ENCODE peak calls at places on chromosomes 1 and 21, in six cellular contexts. B is WTC11, A is HepG2, W is GM12878, L is K562, T is H1. F is an unnamed sample.

GRCh38 chr1:95518310-95518709 is 284.3 kb downstream of the RWDD3 start:
- DNase-seq in B (no peak), A (no peak), W (no peak), L (no peak), T (no peak), F (peak)

GRCh38 chr1:221272940-221273339 is 393.7 kb downstream of the HLX start:
- DNase-seq in B (no peak), A (no peak), W (no peak), L (no peak), T (no peak), F (peak)

GRCh38 chr1:231376875-231377549 is 38.9 kb downstream of the SPRTN start:
- DNase-seq in B (no peak), A (no peak), W (no peak), L (no peak), T (no peak), F (no peak)

GRCh38 chr21:32807717-32808380 is 36.3 kb upstream of the PAXBP1 start:
- DNase-seq in B (no peak), A (no peak), W (no peak), L (no peak), T (no peak), F (no peak)

GRCh38 chr21:33403786-33404571 is 766 bp downstream of the IFNGR2 start:
- DNase-seq in B (peak), A (peak), W (no peak), L (peak), T (no peak), F (peak)

GRCh38 chr1:168112673-168113305 is 23.9 kb downstream of the GPR161 start:
- DNase-seq in B (no peak), A (no peak), W (peak), L (no peak), T (no peak), F (no peak)

GRCh38 chr1:38589036-38589435 is 270.5 kb downstream of the RRAGC start:
- DNase-seq in B (no peak), A (no peak), W (no peak), L (no peak), T (no peak), F (no peak)

GRCh38 chr1:155831279-155831976 is 25.6 kb downstream of the GON4L start:
- DNase-seq in B (no peak), A (no peak), W (no peak), L (no peak), T (no peak), F (no peak)

GRCh38 chr1:203650012-203650836 is 23.6 kb downstream of the ATP2B4 start:
- DNase-seq in B (peak), A (no peak), W (no peak), L (peak), T (peak), F (peak)

GRCh38 chr1:243447342-243447741 is 191.5 kb downstream of the SDCCAG8 start:
- DNase-seq in B (no peak), A (no peak), W (no peak), L (peak), T (no peak), F (no peak)

GRCh38 chr1:174957829-174958228 is 41.9 kb upstream of the CACYBP start:
- DNase-seq in B (no peak), A (no peak), W (no peak), L (no peak), T (no peak), F (no peak)

GRCh38 chr1:203189951-203190352 is 3.4 kb upstream of the CHI3L1 start:
- DNase-seq in B (no peak), A (no peak), W (no peak), L (no peak), T (no peak), F (no peak)

GRCh38 chr1:214537219-214537618 is 14.2 kb downstream of the PTPN14 start:
- DNase-seq in B (no peak), A (no peak), W (no peak), L (no peak), T (no peak), F (no peak)

GRCh38 chr1:177495878-177496277 is 325.1 kb downstream of the BRINP2 start:
- DNase-seq in B (no peak), A (no peak), W (no peak), L (no peak), T (no peak), F (no peak)

GRCh38 chr1:7469255-7469938 is 301.7 kb upstream of the VAMP3 start:
- DNase-seq in B (no peak), A (no peak), W (no peak), L (no peak), T (no peak), F (no peak)

GRCh38 chr1:209896346-209896745 is 41.7 kb upstream of the SYT14 start:
- DNase-seq in B (no peak), A (no peak), W (no peak), L (no peak), T (no peak), F (no peak)

DNA sequence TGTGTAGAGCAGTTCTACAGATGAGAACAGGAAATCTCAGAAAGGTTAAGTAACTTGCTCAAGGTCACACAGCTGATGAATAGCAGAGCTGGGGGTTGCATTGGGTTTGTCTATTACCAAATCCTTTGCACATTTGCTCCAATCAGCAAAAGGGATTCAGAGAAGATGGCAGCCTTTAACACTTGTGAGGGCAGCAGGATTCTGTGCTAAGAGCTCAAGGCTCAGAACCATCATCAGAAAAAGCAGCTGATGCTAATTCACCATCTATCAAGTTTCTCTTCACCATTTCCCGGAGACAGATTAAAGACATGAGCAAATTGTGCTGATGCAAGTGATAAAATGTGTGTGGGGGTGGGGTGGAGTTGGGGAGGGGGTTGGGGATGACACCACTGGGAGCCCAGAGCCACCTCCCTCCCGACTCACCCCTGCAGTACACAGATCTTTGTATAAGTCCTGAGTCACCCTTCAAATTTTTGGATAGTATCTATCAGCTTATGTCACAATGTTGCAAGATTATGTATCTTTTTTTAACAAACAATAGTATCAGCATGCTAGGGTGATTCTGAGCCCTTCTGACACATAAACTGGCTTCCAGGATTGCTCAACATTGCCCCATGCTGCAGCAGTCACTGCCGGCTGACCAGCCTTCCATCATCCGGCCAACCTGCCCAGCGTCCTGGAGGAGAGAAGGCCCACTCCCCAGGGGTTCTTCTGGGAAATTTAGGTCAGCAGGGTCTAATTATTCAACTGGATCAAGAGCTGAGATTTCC is 2.8 kb upstream of the SPSB1 start:
- DNase-seq in B (no peak), A (peak), W (no peak), L (no peak), T (no peak), F (no peak)
- TF ChIP-seq CREB1 in B (no peak), A (no peak), W (no peak), L (no peak), T (no peak), F (no peak)

DNA sequence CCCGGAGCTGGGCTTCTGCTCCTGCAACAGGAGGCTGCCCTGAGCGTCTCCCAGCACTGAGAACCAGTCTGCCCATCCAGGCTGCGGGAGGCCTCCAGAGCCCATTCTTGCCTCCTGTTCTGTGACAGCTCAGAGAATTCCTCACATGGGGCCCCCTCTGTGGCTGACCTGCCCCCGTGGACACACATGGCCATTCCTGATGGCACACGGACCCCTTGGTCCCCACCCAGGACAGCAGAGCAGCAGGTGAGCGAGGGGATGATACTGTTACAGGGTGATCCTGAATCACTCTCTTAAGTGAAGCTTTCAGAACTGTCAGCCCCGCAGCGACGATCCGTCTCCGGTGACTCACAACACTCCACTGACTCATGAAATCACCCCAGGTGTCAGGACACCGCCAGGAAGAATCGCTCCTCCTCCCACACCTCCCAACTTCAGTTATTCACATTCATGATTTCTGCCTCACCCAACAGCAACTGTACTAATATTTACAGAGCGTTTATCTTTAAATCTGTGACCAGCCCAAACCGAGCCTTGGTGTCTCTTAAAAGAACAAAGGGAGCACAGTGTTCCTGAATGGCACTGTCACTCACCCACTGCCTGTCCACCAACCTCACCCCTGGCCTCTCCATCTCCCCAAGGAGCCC is 22.5 kb downstream of the CHD5 start:
- DNase-seq in B (no peak), A (peak), W (no peak), L (peak), T (no peak), F (no peak)
- TF ChIP-seq CREB1 in B (no peak), A (peak), W (no peak), L (no peak), T (no peak), F (no peak)

GRCh38 chr1:154627247-154628121 is 19.5 kb upstream of the ADAR start:
- DNase-seq in B (peak), A (peak), W (no peak), L (peak), T (no peak), F (peak)
- TF ChIP-seq CREB1 in B (no peak), A (peak), W (peak), L (peak), T (peak), F (peak)

GRCh38 chr1:6145864-6146410 is 34.2 kb downstream of the CHD5 start:
- DNase-seq in B (no peak), A (no peak), W (no peak), L (no peak), T (no peak), F (no peak)

GRCh38 chr1:6150006-6150938 is 29.8 kb downstream of the CHD5 start:
- DNase-seq in B (no peak), A (no peak), W (no peak), L (no peak), T (no peak), F (no peak)

GRCh38 chr1:6149597-6149996 is 30.5 kb downstream of the CHD5 start:
- DNase-seq in B (no peak), A (no peak), W (no peak), L (no peak), T (no peak), F (no peak)

GRCh38 chr1:6151291-6151822 is 28.8 kb downstream of the CHD5 start:
- DNase-seq in B (no peak), A (no peak), W (no peak), L (no peak), T (no peak), F (no peak)

DNA sequence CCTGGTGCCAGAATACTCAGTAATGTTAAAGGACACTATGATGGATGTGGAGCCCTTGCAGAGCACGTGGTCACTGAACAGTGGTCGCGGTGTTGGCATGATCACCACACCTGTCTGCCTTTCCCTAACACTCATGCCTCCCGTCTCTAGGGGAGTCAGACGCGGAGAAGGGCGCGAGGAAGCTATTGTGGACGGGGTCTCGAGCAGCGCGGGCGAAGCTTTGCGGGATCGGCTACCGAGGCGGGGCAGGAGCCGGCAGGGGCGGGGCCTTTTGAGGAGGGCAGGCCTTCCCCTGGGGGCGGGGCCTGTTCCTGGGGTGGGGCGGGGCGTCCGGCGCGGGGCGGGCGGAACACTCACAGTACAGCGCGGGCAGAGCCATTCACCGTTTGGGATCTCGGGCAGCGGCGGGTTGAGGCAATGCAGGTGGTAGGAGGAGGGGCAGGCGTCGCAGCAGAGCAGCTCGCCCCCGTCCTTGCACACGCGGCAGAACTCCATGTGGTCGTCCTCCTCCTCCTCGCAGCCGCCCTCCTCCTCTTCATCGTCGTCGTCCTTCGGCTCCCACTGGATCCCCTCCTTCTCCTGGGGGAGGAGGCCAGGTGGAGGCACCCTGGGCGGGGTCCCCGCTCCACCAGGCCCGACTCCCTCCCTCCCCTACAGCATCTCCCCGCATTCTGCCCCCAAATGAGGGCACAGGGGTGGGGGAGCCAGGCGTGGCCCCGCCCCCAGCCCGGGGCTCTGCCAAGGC is 31.5 kb downstream of the CHD5 start:
- DNase-seq in B (peak), A (no peak), W (no peak), L (peak), T (peak), F (peak)
- TF ChIP-seq CREB1 in B (no peak), A (no peak), W (no peak), L (no peak), T (no peak), F (no peak)

GRCh38 chr1:41809716-41810115 is 109.0 kb downstream of the HIVEP3 start:
- DNase-seq in B (no peak), A (no peak), W (no peak), L (no peak), T (no peak), F (no peak)

GRCh38 chr1:41810446-41810845 is 108.3 kb downstream of the HIVEP3 start:
- DNase-seq in B (peak), A (no peak), W (no peak), L (peak), T (no peak), F (peak)

GRCh38 chr1:41813220-41813619 is 105.5 kb downstream of the HIVEP3 start:
- DNase-seq in B (no peak), A (no peak), W (no peak), L (no peak), T (no peak), F (no peak)

GRCh38 chr1:41811978-41812852 is 106.5 kb downstream of the HIVEP3 start:
- DNase-seq in B (peak), A (peak), W (no peak), L (peak), T (peak), F (peak)

GRCh38 chr1:41811051-41811795 is 107.5 kb downstream of the HIVEP3 start:
- DNase-seq in B (no peak), A (no peak), W (no peak), L (no peak), T (no peak), F (no peak)
- TF ChIP-seq CREB1 in B (no peak), A (no peak), W (no peak), L (no peak), T (no peak), F (no peak)

GRCh38 chr21:38952890-38953289 is 147.2 kb downstream of the ETS2 start:
- DNase-seq in B (no peak), A (no peak), W (no peak), L (no peak), T (no peak), F (no peak)

GRCh38 chr21:38948981-38949380 is 143.3 kb downstream of the ETS2 start:
- DNase-seq in B (no peak), A (no peak), W (no peak), L (no peak), T (no peak), F (no peak)

GRCh38 chr21:38948377-38948776 is 142.6 kb downstream of the ETS2 start:
- DNase-seq in B (no peak), A (no peak), W (no peak), L (no peak), T (no peak), F (no peak)

GRCh38 chr21:38951095-38951745 is 145.5 kb downstream of the ETS2 start:
- DNase-seq in B (no peak), A (no peak), W (no peak), L (no peak), T (no peak), F (no peak)

DNA sequence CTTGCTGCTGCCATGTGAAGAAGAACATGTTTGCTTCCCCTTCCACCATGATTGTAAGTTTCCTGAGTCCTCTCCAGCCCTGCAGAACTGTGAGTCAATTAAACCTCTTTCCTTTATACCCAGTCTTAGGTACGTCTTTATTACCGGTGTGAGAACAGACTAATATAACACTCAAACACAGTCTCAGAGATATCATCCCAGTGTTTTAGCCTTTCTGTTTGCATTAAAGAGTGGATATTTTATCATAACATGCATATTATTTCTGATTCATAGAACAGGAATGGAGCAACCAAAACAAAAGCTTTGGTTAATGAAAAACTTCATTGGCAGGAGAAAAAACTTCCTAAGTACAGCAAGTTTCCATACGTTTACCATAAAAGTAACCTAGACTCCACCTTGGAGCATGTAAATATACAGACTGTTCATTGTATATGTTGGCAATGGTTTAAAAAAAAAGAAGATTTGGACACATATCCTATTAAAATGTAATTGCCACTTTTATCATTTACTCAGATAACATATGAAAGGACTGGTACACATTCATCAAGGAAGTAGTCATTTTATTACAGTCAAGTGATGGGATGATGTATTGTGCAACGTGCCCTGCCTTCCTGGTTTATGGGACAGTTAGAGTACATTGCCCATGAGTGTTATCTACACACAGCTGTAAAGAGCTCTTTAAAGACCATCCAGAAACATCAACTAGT is 144.8 kb downstream of the ETS2 start:
- DNase-seq in B (no peak), A (no peak), W (no peak), L (no peak), T (no peak), F (no peak)
- TF ChIP-seq CREB1 in B (no peak), A (no peak), W (no peak), L (no peak), T (no peak), F (no peak)

GRCh38 chr1:87328121-87329050 is at the start of gene LMO4:
- DNase-seq in B (peak), A (peak), W (peak), L (peak), T (peak), F (peak)

GRCh38 chr1:87329051-87329755 is 523 bp downstream of the LMO4 start:
- DNase-seq in B (peak), A (peak), W (no peak), L (peak), T (no peak), F (peak)

GRCh38 chr1:87327362-87328120 is 1.1 kb upstream of the LMO4 start:
- DNase-seq in B (no peak), A (no peak), W (no peak), L (peak), T (no peak), F (no peak)

GRCh38 chr1:87329756-87330200 is 1.1 kb downstream of the LMO4 start:
- DNase-seq in B (no peak), A (no peak), W (no peak), L (no peak), T (no peak), F (no peak)

DNA sequence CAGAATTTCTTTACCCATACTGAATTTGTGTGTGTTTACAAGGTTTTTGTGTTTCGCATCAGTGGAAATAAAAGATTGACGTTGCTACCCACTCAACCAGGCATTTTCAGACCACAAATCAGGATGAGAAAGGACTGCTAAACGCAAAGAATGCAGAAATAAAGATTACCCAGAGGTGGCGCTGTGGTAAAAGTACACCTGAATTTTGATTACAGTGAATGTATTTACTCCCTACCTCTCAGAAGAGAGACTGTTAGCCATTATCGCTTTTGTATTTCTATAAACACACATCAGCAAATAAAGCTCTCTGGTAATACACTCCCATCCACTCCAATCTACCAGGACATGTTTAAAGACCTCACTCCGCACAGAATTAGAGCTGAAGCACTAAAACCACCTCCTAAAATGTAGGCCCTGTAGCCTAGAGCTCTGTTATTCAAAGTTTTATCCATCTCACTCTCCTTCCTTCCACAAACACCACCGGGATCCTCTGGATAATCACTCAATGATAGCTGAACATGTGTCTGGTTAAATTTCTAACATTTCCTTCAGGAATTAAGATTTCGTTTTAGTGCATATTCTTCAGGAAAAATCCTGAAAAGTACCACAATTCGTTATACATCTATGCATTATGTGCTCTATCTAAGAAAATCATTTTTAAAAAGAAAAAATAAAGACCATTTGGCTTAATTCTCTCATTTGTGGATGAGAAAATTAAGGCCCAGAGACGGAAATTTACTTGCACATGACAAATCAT is 2.5 kb upstream of the LMO4 start:
- DNase-seq in B (peak), A (peak), W (no peak), L (peak), T (no peak), F (peak)
- TF ChIP-seq CREB1 in B (no peak), A (no peak), W (no peak), L (no peak), T (no peak), F (no peak)

GRCh38 chr1:54326577-54327385 is 79.4 kb downstream of the SSBP3 start:
- DNase-seq in B (no peak), A (no peak), W (no peak), L (no peak), T (no peak), F (no peak)
- TF ChIP-seq CREB1 in B (no peak), A (no peak), W (no peak), L (no peak), T (no peak), F (no peak)